ENCODE peak calls at places on chromosomes 16 and 17, in five cellular contexts. K is fibroblast of lung, N is epithelial cell of esophagus, D is fibroblast of the aortic adventitia, U is left ventricle myocardium inferior. S is an unnamed sample.

GRCh38 chr17:78255953-78256704 is 24.7 kb downstream of the TMEM235 start:
- DNase-seq in K (no peak), D (no peak), U (no peak), N (no peak), S (no peak)

GRCh38 chr16:68367034-68367433 is 56.2 kb downstream of the PRMT7 start:
- DNase-seq in K (peak; percentile 32), U (no peak), N (peak; percentile 55), D (peak; percentile 23), S (peak; percentile 64)

GRCh38 chr17:66577041-66577440 is 257.9 kb upstream of the CACNG5 start:
- DNase-seq in D (no peak), N (no peak), K (no peak), U (no peak), S (no peak)

GRCh38 chr16:77675464-77676324 is 46.6 kb upstream of the NUDT7 start:
- DNase-seq in N (peak; percentile 70), U (peak; percentile 32), K (peak; percentile 81), D (peak; percentile 85), S (peak; percentile 89)

GRCh38 chr16:70696952-70697600 is 11.2 kb upstream of the MTSS2 start:
- DNase-seq in D (no peak), N (peak; percentile 70), K (no peak), U (no peak), S (no peak)

GRCh38 chr17:48244814-48245213 is 137.2 kb downstream of the SNX11 start:
- DNase-seq in U (no peak), N (no peak), D (no peak), K (peak; percentile 45), S (peak; percentile 56)

GRCh38 chr17:68048996-68049395 is 13.5 kb downstream of the KPNA2 start:
- DNase-seq in K (no peak), D (no peak), N (no peak), U (no peak), S (peak; percentile 21)

GRCh38 chr17:81419886-81420768 is 24.9 kb downstream of the BAHCC1 start:
- DNase-seq in K (peak; percentile 37), N (no peak), D (no peak), U (peak; percentile 46), S (no peak)

GRCh38 chr16:11358531-11358930 is 13.3 kb downstream of the RMI2 start:
- DNase-seq in N (no peak), D (no peak), U (no peak), K (no peak), S (no peak)

GRCh38 chr17:40268141-40268712 is 19.5 kb upstream of the CDC6 start:
- DNase-seq in N (no peak), K (no peak), U (no peak), D (no peak), S (no peak)

GRCh38 chr17:64146418-64147109 is 16.6 kb upstream of the ERN1 start:
- DNase-seq in N (peak; percentile 92), U (peak; percentile 60), D (peak; percentile 72), K (peak; percentile 83), S (peak; percentile 80)

GRCh38 chr17:27861979-27862378 is 31.2 kb downstream of the LYRM9 start:
- DNase-seq in U (no peak), D (no peak), K (no peak), N (peak; percentile 63), S (no peak)

GRCh38 chr17:79732246-79732645 is 1.5 kb downstream of the ENPP7 start:
- DNase-seq in U (no peak), N (no peak), D (no peak), K (no peak), S (no peak)

GRCh38 chr17:79730769-79731483 is at the start of gene ENPP7:
- DNase-seq in D (no peak), N (no peak), U (no peak), K (no peak), S (no peak)

GRCh38 chr17:79729761-79730160 is 982 bp upstream of the ENPP7 start:
- DNase-seq in K (no peak), D (no peak), U (no peak), N (no peak), S (no peak)

GRCh38 chr17:79728908-79729471 is 1.8 kb upstream of the ENPP7 start:
- DNase-seq in K (no peak), D (no peak), N (no peak), U (no peak), S (no peak)

DNA sequence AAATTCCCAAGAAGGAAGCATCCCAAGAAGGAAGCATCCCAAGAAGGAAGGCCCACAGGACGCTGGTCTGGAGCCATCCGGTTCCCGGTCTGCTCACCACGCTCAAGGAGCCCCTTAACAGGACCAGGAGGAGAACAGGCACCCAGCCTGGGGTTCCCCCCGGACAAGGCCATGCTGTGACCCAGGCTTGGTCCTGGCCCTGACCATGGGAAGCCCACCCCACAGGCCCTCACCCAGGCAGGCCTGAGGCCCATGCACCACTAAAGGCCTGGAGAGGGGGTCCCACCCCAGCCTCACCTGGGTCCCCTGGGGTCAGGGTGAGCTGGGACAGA is 340 bp upstream of the ENPP7 start:
- DNase-seq in K (no peak), D (no peak), N (no peak), U (no peak), S (no peak)
- H3K4me3 ChIP-seq in K (no peak overlapping the region), D (no peak overlapping the region), N (no peak overlapping the region), U (no peak overlapping the region), S (no peak overlapping the region)

GRCh38 chr16:23476289-23476688 is 23.3 kb upstream of the COG7 start:
- DNase-seq in N (no peak), U (no peak), K (no peak), D (no peak), S (no peak)
- TF ChIP-seq CTCF in N (no peak), U (no peak), K (no peak), D (no peak), S (no peak)

DNA sequence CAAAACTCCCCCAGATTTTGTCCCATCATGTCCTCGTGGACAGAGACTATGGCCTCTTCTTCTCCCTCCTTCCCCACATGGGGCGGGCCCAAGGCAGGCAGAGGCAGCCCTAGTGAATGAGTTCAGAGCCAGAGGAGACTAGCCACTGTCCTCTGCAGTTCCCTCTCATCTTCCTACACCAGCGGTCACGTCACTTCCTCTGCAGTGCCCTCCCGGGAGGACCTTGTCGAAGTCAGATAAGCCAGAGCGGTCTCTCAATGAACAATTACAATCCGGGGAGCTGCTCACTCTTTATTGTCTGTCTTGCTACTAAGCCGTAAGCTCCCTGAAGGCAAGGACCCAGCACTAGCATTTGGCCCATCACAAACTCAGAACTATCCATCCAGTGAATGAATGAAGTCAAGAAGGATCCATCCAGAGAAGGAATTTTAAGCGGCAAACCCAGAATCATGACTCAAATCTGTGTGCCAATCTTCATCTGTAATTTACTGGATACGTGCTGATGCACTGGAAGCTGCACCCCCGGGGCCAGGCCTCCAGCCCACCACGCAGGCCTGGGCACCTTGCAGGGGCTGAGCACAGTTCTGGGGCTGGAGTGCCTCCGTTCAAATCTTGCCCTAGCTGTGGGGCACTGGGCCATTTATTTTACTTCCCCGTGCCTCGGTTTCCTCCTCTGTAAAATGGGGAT is 18.1 kb downstream of the ZNF423 start:
- DNase-seq in N (no peak), K (no peak), U (no peak), D (no peak), S (no peak)
- H3K4me3 ChIP-seq in N (no peak overlapping the region), K (no peak overlapping the region), U (peak overlapping the region; percentile 57), D (no peak overlapping the region), S (no peak overlapping the region)

GRCh38 chr17:31696184-31696602 is 162.9 kb downstream of the COPRS start:
- DNase-seq in N (no peak), U (peak; percentile 88), K (peak; percentile 96), D (peak; percentile 99), S (peak; percentile 65)
- TF ChIP-seq CTCF in N (no peak), U (peak; percentile 51), K (peak; percentile 22), D (peak; percentile 45), S (peak; percentile 22)